ENCODE peak calls at places on chromosomes 16 and 17, in ten cellular contexts. I is Panc1, A is coronary artery, E is WTC11, K is body of pancreas, S is mucosa of descending colon, F is type B pancreatic cell, R is brain microvascular endothelial cell, U is chondrocyte, O is cardiac fibroblast. H is an unnamed sample.

GRCh38 chr17:303161-303560 is 49.4 kb downstream of the RPH3AL start:
- DNase-seq in O (no peak), A (no peak), I (no peak), S (no peak), U (peak), K (no peak), F (no peak), E (no peak), R (no peak), H (no peak)

GRCh38 chr17:57694051-57694450 is 51.0 kb downstream of the CCDC182 start:
- DNase-seq in E (no peak), K (no peak), O (no peak), F (no peak), R (no peak), I (no peak), U (no peak), A (no peak), S (no peak), H (no peak)

GRCh38 chr17:2909164-2909852 is 113.1 kb downstream of the RAP1GAP2 start:
- DNase-seq in R (no peak), A (no peak), K (no peak), O (no peak), S (peak), E (no peak), F (no peak), I (no peak), U (no peak), H (no peak)

GRCh38 chr17:77942111-77942988 is 16.2 kb upstream of the TNRC6C start:
- DNase-seq in O (no peak), A (no peak), I (no peak), F (no peak), E (no peak), R (no peak), S (no peak), U (no peak), K (peak), H (no peak)

GRCh38 chr16:81551821-81552304 is 107.3 kb downstream of the CMIP start:
- DNase-seq in K (no peak), E (no peak), S (no peak), R (peak), O (peak), U (no peak), I (no peak), F (no peak), A (no peak), H (peak)

GRCh38 chr17:61144876-61145564 is 254.6 kb upstream of the TBX2 start:
- DNase-seq in U (no peak), I (no peak), A (no peak), O (no peak), E (no peak), F (peak), S (no peak), R (no peak), K (no peak), H (no peak)

GRCh38 chr17:1042486-1042885 is 45.6 kb downstream of the TIMM22 start:
- DNase-seq in F (no peak), U (peak), I (no peak), K (no peak), A (no peak), R (no peak), S (no peak), E (no peak), O (no peak), H (no peak)

GRCh38 chr16:50841081-50841886 is 99.4 kb downstream of the CYLD start:
- DNase-seq in U (peak), F (peak), E (peak), R (no peak), I (no peak), S (no peak), K (no peak), A (no peak), O (no peak), H (peak)

GRCh38 chr17:47413872-47414271 is 90.1 kb downstream of the EFCAB13 start:
- DNase-seq in I (no peak), K (no peak), R (peak), O (peak), S (no peak), E (no peak), F (no peak), A (no peak), U (no peak), H (no peak)

GRCh38 chr17:56751145-56751743 is 82.5 kb downstream of the C17orf67 start:
- DNase-seq in I (no peak), K (no peak), U (no peak), S (no peak), F (no peak), E (no peak), R (no peak), O (no peak), A (no peak), H (no peak)

GRCh38 chr17:67221062-67221998 is 23.7 kb downstream of the HELZ start:
- DNase-seq in K (peak), U (no peak), O (peak), E (no peak), R (peak), I (no peak), A (no peak), S (peak), F (no peak), H (peak)

GRCh38 chr16:14373901-14374300 is 256.2 kb downstream of the PARN start:
- DNase-seq in R (no peak), O (no peak), U (no peak), E (no peak), I (no peak), A (no peak), K (no peak), F (no peak), S (no peak), H (no peak)

GRCh38 chr16:58440094-58440493 is 47.8 kb downstream of the GINS3 start:
- DNase-seq in S (no peak), I (no peak), F (no peak), U (no peak), K (no peak), R (no peak), E (no peak), O (no peak), A (no peak), H (peak)

GRCh38 chr16:58430718-58431117 is 38.4 kb downstream of the GINS3 start:
- DNase-seq in R (no peak), O (no peak), K (no peak), U (no peak), A (no peak), E (no peak), F (no peak), I (no peak), S (no peak), H (no peak)

GRCh38 chr16:58433569-58433951 is 41.3 kb downstream of the GINS3 start:
- DNase-seq in R (no peak), F (no peak), O (no peak), E (no peak), K (no peak), A (no peak), U (no peak), I (no peak), S (no peak), H (no peak)

GRCh38 chr16:58435779-58436178 is 43.5 kb downstream of the GINS3 start:
- DNase-seq in I (no peak), U (no peak), K (no peak), F (no peak), A (no peak), O (no peak), S (no peak), E (no peak), R (no peak), H (no peak)
- TF ChIP-seq CTCF in I (no peak), U (no peak), K (no peak), F (no peak), A (no peak), O (no peak), S (no peak), E (no peak), R (peak), H (peak)

GRCh38 chr17:45019177-45019711 is 32.2 kb downstream of the DCAKD start:
- DNase-seq in K (peak), R (no peak), O (no peak), E (no peak), A (no peak), U (no peak), F (no peak), I (no peak), S (peak), H (peak)
- TF ChIP-seq CTCF in K (peak), R (peak), O (peak), E (no peak), A (peak), U (peak), F (peak), I (peak), S (peak), H (peak)

DNA sequence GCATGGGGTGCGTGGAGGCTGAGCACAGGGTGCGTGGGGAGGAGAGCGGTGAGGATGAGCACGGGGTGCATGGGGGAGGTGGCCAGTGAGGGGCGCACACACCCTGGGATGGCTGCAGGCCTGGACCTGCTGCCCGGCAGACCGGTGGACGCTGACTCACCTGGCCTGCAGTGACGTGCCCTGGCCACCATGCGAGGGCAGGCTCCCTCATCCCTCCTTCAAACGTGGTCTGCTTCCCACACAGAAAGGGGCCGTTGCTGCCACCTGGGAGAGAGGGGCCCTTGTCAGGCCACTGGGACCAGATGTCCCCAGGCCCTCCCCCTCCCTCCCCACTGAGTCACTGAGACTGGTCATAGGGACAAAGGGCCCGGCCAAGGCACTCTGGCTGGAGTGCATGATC is 20.1 kb upstream of the APRT start:
- DNase-seq in F (no peak), S (no peak), U (no peak), I (no peak), E (no peak), R (no peak), A (no peak), K (no peak), O (peak), H (no peak)
- TF ChIP-seq CTCF in F (no peak), S (no peak), U (no peak), I (no peak), E (no peak), R (peak), A (no peak), K (no peak), O (no peak), H (no peak)

GRCh38 chr17:18949566-18949965 is 2.4 kb upstream of the SLC5A10 start:
- DNase-seq in E (no peak), R (no peak), O (no peak), K (no peak), F (no peak), A (no peak), I (no peak), S (no peak), U (no peak), H (peak)
- TF ChIP-seq CTCF in E (no peak), R (no peak), O (no peak), K (no peak), F (no peak), A (no peak), I (no peak), S (no peak), U (no peak), H (no peak)

DNA sequence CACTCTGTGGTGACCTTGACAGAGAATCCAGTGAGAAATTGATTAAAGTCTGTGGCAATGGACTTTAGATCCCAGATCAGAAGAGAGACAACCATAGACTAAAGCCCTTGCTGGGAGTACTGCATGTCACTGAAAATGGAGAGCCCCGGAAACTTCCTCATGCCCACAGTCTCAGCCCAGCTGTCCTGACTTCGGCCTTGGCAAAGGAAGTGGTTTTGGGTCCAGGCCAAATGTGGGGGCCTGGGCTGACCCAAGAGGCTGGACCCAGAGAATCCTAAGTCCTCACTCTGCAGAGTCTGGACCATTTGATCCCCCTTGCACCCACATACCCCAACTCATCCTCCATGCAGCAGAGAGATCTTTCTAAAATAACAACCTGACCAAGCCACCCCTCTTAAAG is 4.7 kb upstream of the BEAN1 start:
- DNase-seq in U (no peak), O (no peak), I (no peak), K (no peak), A (peak), S (no peak), F (no peak), R (no peak), E (no peak), H (no peak)
- TF ChIP-seq CTCF in U (no peak), O (no peak), I (no peak), K (no peak), A (no peak), S (no peak), F (no peak), R (no peak), E (no peak), H (no peak)

GRCh38 chr16:54817940-54818574 is 112.6 kb upstream of the IRX5 start:
- DNase-seq in U (no peak), K (no peak), O (no peak), I (no peak), E (no peak), S (no peak), F (no peak), R (no peak), A (no peak), H (no peak)

GRCh38 chr16:54816471-54816870 is 114.2 kb upstream of the IRX5 start:
- DNase-seq in A (no peak), K (no peak), I (no peak), E (no peak), S (no peak), U (no peak), F (no peak), R (no peak), O (no peak), H (no peak)

GRCh38 chr16:54815177-54815576 is 115.5 kb upstream of the IRX5 start:
- DNase-seq in K (no peak), F (no peak), U (no peak), O (no peak), I (no peak), E (no peak), A (no peak), S (no peak), R (no peak), H (no peak)

GRCh38 chr16:54813778-54814177 is 116.9 kb upstream of the IRX5 start:
- DNase-seq in U (no peak), I (no peak), F (no peak), A (no peak), E (no peak), S (no peak), R (no peak), K (no peak), O (no peak), H (no peak)

GRCh38 chr16:54817432-54817831 is 113.2 kb upstream of the IRX5 start:
- DNase-seq in A (no peak), K (no peak), S (no peak), E (no peak), O (peak), F (no peak), I (no peak), U (no peak), R (no peak), H (peak)
- TF ChIP-seq CTCF in A (no peak), K (peak), S (no peak), E (no peak), O (peak), F (peak), I (peak), U (peak), R (peak), H (no peak)

DNA sequence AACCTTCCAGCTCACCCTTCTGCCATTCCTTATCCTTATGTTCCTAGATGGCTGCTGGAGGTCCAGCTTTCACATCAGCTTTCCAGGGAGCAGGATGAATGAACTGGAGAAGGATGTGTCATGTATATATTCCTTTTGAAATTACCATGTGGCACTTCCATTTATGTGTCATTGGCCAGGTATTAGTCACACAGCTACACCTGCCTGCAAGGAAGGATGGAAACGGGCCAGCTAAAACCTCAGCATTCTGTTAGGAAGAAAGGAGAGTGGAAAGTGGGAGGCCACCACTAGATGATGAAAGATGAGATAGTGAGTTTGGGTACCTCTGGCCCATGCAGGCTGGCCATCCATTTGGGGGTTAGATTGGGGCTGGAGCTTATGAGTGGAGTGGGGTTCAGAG is 67.5 kb downstream of the KSR1 start:
- DNase-seq in I (no peak), A (no peak), O (no peak), K (no peak), S (no peak), E (no peak), U (no peak), R (no peak), F (no peak), H (no peak)
- TF ChIP-seq CTCF in I (no peak), A (no peak), O (no peak), K (no peak), S (no peak), E (no peak), U (no peak), R (no peak), F (no peak), H (no peak)

H was measured in fibroblast of the aortic adventitia.